ENCODE peak calls at places on chromosomes 1 and 21, in five cellular contexts. Q, X, F, D and N are unnamed samples.

GRCh38 chr21:27498025-27498424 is 531.1 kb upstream of the ADAMTS5 start:
- DNase-seq in F (no peak), D (peak), X (no peak), Q (no peak), N (no peak)

GRCh38 chr1:25222606-25223005 is 9.7 kb downstream of the SYF2 start:
- DNase-seq in Q (no peak), D (no peak), F (no peak), X (no peak), N (no peak)

GRCh38 chr1:218480691-218481099 is 135.6 kb downstream of the TGFB2 start:
- DNase-seq in D (peak), X (no peak), F (no peak), Q (no peak), N (no peak)

GRCh38 chr1:184622136-184622823 is 132.4 kb downstream of the EDEM3 start:
- DNase-seq in X (peak), D (peak), Q (no peak), F (no peak), N (no peak)

GRCh38 chr1:1191734-1192133 is 14.7 kb downstream of the TNFRSF18 start:
- DNase-seq in F (no peak), Q (no peak), D (no peak), X (no peak), N (no peak)

GRCh38 chr1:55049914-55050278 is 10.5 kb downstream of the PCSK9 start:
- DNase-seq in X (peak), F (no peak), Q (no peak), D (no peak), N (no peak)

GRCh38 chr1:102902045-102902444 is 206.3 kb downstream of the COL11A1 start:
- DNase-seq in D (peak), X (no peak), F (no peak), Q (no peak), N (no peak)

GRCh38 chr1:50976111-50976889 is 6.3 kb downstream of the CDKN2C start:
- DNase-seq in D (no peak), F (no peak), X (no peak), Q (peak), N (no peak)

GRCh38 chr1:186541003-186541402 is 80.1 kb upstream of the PDC start:
- DNase-seq in D (no peak), F (no peak), X (no peak), Q (peak), N (no peak)

GRCh38 chr1:3423245-3423829 is 31.1 kb upstream of the ARHGEF16 start:
- DNase-seq in F (no peak), X (no peak), D (no peak), Q (no peak), N (no peak)

GRCh38 chr1:11967028-11967547 is 13.2 kb upstream of the MFN2 start:
- DNase-seq in D (peak), Q (peak), F (no peak), X (no peak), N (no peak)

GRCh38 chr1:184471686-184472085 is 84.9 kb downstream of the C1orf21 start:
- DNase-seq in D (no peak), F (no peak), X (no peak), Q (no peak), N (no peak)

GRCh38 chr1:207962716-207963428 is 51.9 kb upstream of the CD34 start:
- DNase-seq in Q (no peak), F (no peak), D (peak), X (no peak), N (no peak)

GRCh38 chr1:65164633-65165032 is 16.6 kb downstream of the AK4 start:
- DNase-seq in X (no peak), F (no peak), D (peak), Q (no peak), N (no peak)

GRCh38 chr1:94522304-94522703 is 19.3 kb downstream of the F3 start:
- DNase-seq in X (peak), Q (no peak), D (peak), F (no peak), N (no peak)

GRCh38 chr1:31666290-31666963 is 21.8 kb upstream of the PEF1 start:
- DNase-seq in D (peak), F (no peak), Q (no peak), X (no peak), N (peak)

GRCh38 chr1:8545078-8545477 is 227.2 kb downstream of the SLC45A1 start:
- DNase-seq in X (no peak), F (no peak), D (no peak), Q (no peak), N (no peak)

GRCh38 chr1:57623791-57624538 is 200.1 kb upstream of the DAB1 start:
- DNase-seq in X (no peak), F (no peak), Q (no peak), D (no peak), N (no peak)

GRCh38 chr1:165629131-165629530 is 1.9 kb upstream of the MGST3 start:
- DNase-seq in D (no peak), F (no peak), X (no peak), Q (no peak), N (no peak)

GRCh38 chr1:178262101-178262500 is 168.2 kb downstream of the RASAL2 start:
- DNase-seq in Q (no peak), D (no peak), X (peak), F (no peak), N (no peak)

GRCh38 chr1:150555198-150555970 is 6.2 kb downstream of the ADAMTSL4 start:
- DNase-seq in X (no peak), D (peak), F (no peak), Q (peak), N (no peak)

GRCh38 chr1:112849425-112849966 is 106.5 kb downstream of the SLC16A1 start:
- DNase-seq in F (no peak), D (peak), Q (peak), X (peak), N (peak)

GRCh38 chr1:185971688-185972087 is 237.5 kb downstream of the HMCN1 start:
- DNase-seq in Q (no peak), X (peak), F (no peak), D (peak), N (no peak)

GRCh38 chr1:234763361-234763760 is 153.4 kb upstream of the IRF2BP2 start:
- DNase-seq in F (no peak), X (no peak), D (no peak), Q (no peak), N (no peak)

GRCh38 chr1:230703679-230704385 is 10.1 kb downstream of the AGT start:
- DNase-seq in F (no peak), X (no peak), Q (no peak), D (no peak), N (no peak)

GRCh38 chr1:51284487-51284954 is 45.8 kb downstream of the TTC39A start:
- DNase-seq in X (peak), D (no peak), F (no peak), Q (no peak), N (no peak)

GRCh38 chr1:84122780-84123382 is 21.2 kb upstream of the PRKACB start:
- DNase-seq in Q (no peak), D (peak), F (no peak), X (peak), N (peak)

GRCh38 chr1:201457508-201457960 is 11.5 kb downstream of the PHLDA3 start:
- DNase-seq in F (no peak), X (no peak), Q (no peak), D (no peak), N (no peak)

GRCh38 chr1:24946861-24947658 is 17.0 kb upstream of the RUNX3 start:
- DNase-seq in Q (no peak), F (no peak), D (no peak), X (peak), N (no peak)

GRCh38 chr21:43287974-43288755 is 119.4 kb downstream of the CRYAA start:
- DNase-seq in X (peak), Q (no peak), F (no peak), D (no peak), N (no peak)

GRCh38 chr21:33299181-33299752 is 25.5 kb upstream of the IFNAR1 start:
- DNase-seq in F (no peak), X (no peak), D (no peak), Q (no peak), N (no peak)

GRCh38 chr1:233614173-233614742 is 352 bp downstream of the KCNK1 start:
- DNase-seq in Q (peak), D (peak), F (no peak), X (no peak), N (peak)

GRCh38 chr1:180857947-180858768 is 54.5 kb upstream of the KIAA1614 start:
- DNase-seq in Q (no peak), D (no peak), F (no peak), X (no peak), N (no peak)

GRCh38 chr1:14326857-14327256 is 271.6 kb upstream of the KAZN start:
- DNase-seq in Q (no peak), D (no peak), X (no peak), F (no peak), N (no peak)

GRCh38 chr1:2322065-2322571 is 69.2 kb downstream of the MORN1 start:
- DNase-seq in F (no peak), Q (peak), X (peak), D (peak), N (no peak)

GRCh38 chr1:183812686-183813569 is 8.0 kb downstream of the RGL1 start:
- DNase-seq in Q (peak), X (peak), F (no peak), D (peak), N (no peak)

GRCh38 chr1:150528196-150528595 is 12.6 kb downstream of the FALEC start:
- DNase-seq in X (peak), D (peak), F (no peak), Q (no peak), N (no peak)

DNA sequence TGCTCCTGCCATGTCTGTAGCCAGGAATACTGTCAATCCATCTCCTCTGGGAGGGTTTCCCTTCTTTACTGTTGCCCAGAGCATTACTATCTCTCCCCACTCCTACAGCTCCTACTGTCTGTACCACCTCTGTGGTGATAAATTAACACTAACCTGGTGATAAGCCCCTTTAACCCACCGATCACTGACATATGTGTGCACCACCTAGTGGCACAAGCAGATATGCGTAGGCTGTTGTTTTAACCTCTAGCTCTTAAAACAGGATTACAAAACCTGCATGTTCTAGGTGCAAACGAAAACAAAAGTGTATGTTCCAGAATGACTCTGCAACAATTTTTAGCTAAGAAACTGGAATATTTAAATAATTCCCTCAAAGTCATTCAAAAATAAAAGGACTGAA is 93.9 kb upstream of the BEND5 start:
- DNase-seq in F (no peak), D (peak), Q (no peak), X (no peak), N (no peak)
- TF ChIP-seq CTCF in F (peak), D (peak), Q (peak), X (peak), N (peak)

GRCh38 chr1:206604861-206605260 is 7.4 kb downstream of the EIF2D start:
- DNase-seq in D (no peak), Q (no peak), X (no peak), F (no peak), N (no peak)

GRCh38 chr1:206609229-206609991 is 2.9 kb downstream of the EIF2D start:
- DNase-seq in Q (no peak), X (no peak), F (no peak), D (no peak), N (no peak)

GRCh38 chr1:206612129-206612876 is at the start of gene EIF2D:
- DNase-seq in D (peak), X (peak), F (peak), Q (peak), N (peak)

GRCh38 chr1:206608108-206608698 is 4.1 kb downstream of the EIF2D start:
- DNase-seq in D (peak), Q (peak), X (peak), F (no peak), N (peak)

GRCh38 chr1:206606867-206607266 is 5.4 kb downstream of the EIF2D start:
- DNase-seq in D (peak), X (peak), Q (no peak), F (no peak), N (no peak)
- TF ChIP-seq CTCF in D (peak), X (peak), Q (peak), F (peak), N (peak)

GRCh38 chr1:228073870-228074545 is 8.5 kb upstream of the ARF1 start:
- DNase-seq in Q (peak), D (peak), F (no peak), X (no peak), N (no peak)
- TF ChIP-seq CTCF in Q (peak), D (no peak), F (peak), X (peak), N (no peak)

GRCh38 chr1:68795956-68796355 is 299.1 kb upstream of the DEPDC1 start:
- DNase-seq in F (no peak), X (no peak), Q (no peak), D (no peak), N (no peak)

GRCh38 chr1:68788762-68789161 is 291.9 kb upstream of the DEPDC1 start:
- DNase-seq in Q (no peak), D (no peak), X (no peak), F (no peak), N (no peak)

GRCh38 chr1:68796888-68797287 is 300.0 kb upstream of the DEPDC1 start:
- DNase-seq in F (no peak), Q (no peak), D (no peak), X (no peak), N (no peak)

DNA sequence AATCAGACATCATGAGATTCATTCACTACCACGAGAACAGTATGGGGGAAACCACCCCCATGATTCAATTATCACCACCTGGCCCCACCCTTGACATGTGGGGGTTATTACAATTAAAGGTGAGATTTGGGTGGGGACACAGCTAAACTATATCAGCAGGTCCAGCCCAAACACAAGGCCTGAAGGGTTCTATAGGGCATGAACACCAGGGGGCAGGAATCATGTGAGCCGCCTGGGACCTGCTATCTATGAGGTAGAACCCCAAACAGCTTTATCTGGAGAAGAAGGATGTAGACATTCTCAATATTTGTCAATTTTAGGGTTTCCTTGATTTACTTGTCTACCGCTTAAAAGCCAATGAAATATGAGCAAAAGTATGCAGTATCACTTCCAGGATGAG is 294.9 kb upstream of the DEPDC1 start:
- DNase-seq in D (no peak), Q (peak), F (no peak), X (no peak), N (no peak)
- TF ChIP-seq CTCF in D (no peak), Q (peak), F (no peak), X (no peak), N (no peak)

DNA sequence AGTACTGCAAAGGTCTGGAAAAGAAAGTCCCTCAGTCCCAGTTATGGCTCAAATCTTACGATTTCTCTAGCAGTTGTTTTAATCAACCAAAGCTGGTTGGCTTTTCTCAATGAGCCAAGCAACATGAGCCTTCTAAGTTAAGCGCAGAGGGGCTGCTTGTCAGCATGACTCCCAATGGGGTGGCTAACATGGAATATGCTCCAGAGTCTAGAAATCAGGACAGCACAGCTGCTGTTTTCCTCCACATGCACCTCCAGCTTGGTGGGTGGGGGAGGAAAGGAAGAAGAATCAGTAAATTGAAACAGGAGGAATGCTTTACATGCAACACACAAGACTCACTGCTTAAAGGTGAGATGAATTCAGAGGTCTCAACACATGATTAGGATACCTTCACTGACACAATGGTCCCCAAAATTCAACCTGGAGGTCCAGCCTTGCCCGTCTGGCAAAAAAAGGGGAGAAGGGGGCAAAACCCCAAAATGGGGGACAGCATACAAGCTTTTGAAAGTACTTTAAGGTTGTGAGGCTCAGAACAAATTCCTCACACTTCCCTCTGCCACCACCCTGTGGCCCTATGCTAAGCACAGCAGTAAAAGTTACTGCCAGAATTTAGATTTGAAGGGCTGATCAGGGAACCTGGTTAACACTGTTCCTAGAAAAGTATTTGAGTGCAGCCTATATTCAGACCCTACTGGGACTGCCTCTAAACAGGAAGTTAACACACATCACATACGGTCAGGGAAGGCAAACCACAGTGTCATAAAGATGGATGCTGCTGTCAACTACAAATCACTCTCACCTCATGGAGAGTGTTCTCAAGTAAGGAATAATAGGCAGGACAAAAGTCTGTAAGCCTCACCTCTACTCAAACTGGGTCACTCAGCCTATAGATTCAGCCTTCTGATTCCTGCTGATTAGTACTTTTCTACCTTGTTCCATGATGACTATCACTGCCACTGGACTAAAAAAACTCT is 2.6 kb downstream of the GATAD2B start:
- DNase-seq in F (no peak), D (peak), X (no peak), Q (no peak), N (no peak)
- TF ChIP-seq CTCF in F (no peak), D (peak), X (peak), Q (peak), N (no peak)

DNA sequence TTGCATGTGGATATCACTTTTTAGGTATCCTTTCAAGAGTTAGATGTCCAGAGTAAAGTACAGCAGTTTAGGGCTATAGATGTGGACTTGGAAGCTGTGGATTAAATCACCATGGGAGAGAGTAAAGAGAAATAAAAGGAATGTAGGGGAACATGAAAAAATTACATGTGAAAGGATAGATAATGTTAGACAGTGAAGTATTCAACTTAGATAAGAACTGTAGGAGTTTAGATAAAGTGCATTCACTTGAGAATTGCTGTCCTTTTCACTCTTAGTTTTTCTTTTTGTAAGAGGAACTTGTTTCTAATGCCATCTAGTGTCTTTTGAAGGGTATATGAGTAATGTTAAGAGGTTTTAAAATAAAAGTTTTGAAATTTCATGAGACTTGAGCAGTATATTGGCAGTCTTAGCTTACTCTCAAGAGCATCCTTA is 40.1 kb downstream of the MAST2 start:
- DNase-seq in F (no peak), D (peak), Q (no peak), X (no peak), N (no peak)
- TF ChIP-seq CTCF in F (no peak), D (peak), Q (no peak), X (no peak), N (no peak)

DNA sequence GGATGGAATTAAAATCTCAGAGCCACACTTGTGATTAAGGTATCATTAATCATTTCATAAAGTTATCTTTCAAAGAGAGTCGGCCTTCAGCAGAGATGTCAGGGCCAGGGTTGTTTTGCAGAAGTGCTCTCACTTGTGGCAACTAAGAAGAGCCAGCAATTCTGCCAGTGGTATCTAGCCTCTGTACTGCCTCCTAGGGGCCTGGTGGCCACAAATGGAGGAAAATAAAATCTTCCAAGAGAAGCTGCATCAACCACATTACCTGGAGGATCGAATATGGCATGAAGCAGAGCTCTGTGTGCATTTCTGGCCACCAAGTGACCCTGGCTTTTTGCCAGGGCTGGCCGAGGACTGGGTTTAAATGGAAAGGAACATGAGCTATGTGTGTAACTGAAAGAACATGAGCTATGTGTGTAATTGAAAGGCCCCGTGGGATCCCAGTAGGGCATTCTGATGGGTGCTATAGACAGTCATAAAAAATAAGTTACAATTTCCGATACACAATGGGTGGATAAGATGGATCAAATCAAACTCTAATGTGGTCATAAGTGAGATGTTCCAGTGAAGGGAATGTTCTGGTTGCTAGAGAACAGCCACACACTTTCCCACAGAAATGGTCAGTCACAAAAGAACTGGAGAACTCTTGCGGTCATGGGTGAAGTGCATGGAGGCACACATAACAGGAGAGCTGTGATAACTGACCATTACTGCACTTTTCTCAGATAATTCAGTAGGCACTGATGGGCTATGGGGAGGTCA is 335.8 kb downstream of the CAMTA1 start:
- DNase-seq in D (no peak), Q (no peak), X (no peak), F (no peak), N (no peak)
- TF ChIP-seq CTCF in D (no peak), Q (peak), X (peak), F (no peak), N (no peak)